ENCODE peak calls at places on chromosomes 13 and 19, in nine cellular contexts. One of them, this sample, is unnamed. For H3K4me1, the result is how much of the 10 kb centered on the place peaks cover.

GRCh38 chr13:113843063-113843654 is 20.7 kb downstream of the GAS6 start:
- DNase-seq in tibial nerve: no peak
- DNase-seq in DND-41: no peak
- DNase-seq in CD8-positive, alpha-beta T cell: no peak
- DNase-seq in lower lobe of right lung: peak
- DNase-seq in IMR-90: no peak
- DNase-seq in K562: no peak
- DNase-seq in left ventricle myocardium inferior: peak
- DNase-seq in CD4-positive, CD25-positive, alpha-beta regulatory T cell: no peak
- DNase-seq in this sample: no peak

GRCh38 chr13:40502236-40502635 is 164.2 kb downstream of the FOXO1 start:
- DNase-seq in tibial nerve: no peak
- DNase-seq in DND-41: no peak
- DNase-seq in CD8-positive, alpha-beta T cell: no peak
- DNase-seq in lower lobe of right lung: no peak
- DNase-seq in IMR-90: no peak
- DNase-seq in K562: no peak
- DNase-seq in left ventricle myocardium inferior: no peak
- DNase-seq in CD4-positive, CD25-positive, alpha-beta regulatory T cell: no peak
- DNase-seq in this sample: no peak

GRCh38 chr19:18437481-18438330 is at the start of gene ISYNA1:
- DNase-seq in tibial nerve: no peak
- DNase-seq in DND-41: no peak
- DNase-seq in CD8-positive, alpha-beta T cell: peak
- DNase-seq in lower lobe of right lung: peak
- DNase-seq in IMR-90: peak
- DNase-seq in K562: peak
- DNase-seq in left ventricle myocardium inferior: peak
- DNase-seq in CD4-positive, CD25-positive, alpha-beta regulatory T cell: peak
- DNase-seq in this sample: peak

GRCh38 chr19:49085868-49086232 is 599 bp downstream of the SNRNP70 start:
- DNase-seq in tibial nerve: no peak
- DNase-seq in DND-41: no peak
- DNase-seq in CD8-positive, alpha-beta T cell: no peak
- DNase-seq in lower lobe of right lung: no peak
- DNase-seq in IMR-90: no peak
- DNase-seq in K562: no peak
- DNase-seq in left ventricle myocardium inferior: no peak
- DNase-seq in CD4-positive, CD25-positive, alpha-beta regulatory T cell: no peak
- DNase-seq in this sample: no peak

GRCh38 chr13:20579193-20579592 is 12.2 kb downstream of the IFT88 start:
- DNase-seq in tibial nerve: no peak
- DNase-seq in DND-41: no peak
- DNase-seq in CD8-positive, alpha-beta T cell: no peak
- DNase-seq in lower lobe of right lung: no peak
- DNase-seq in IMR-90: no peak
- DNase-seq in K562: no peak
- DNase-seq in left ventricle myocardium inferior: no peak
- DNase-seq in CD4-positive, CD25-positive, alpha-beta regulatory T cell: no peak
- DNase-seq in this sample: no peak

GRCh38 chr13:102333320-102334181 is 68.3 kb downstream of the FGF14 start:
- DNase-seq in tibial nerve: no peak
- DNase-seq in DND-41: no peak
- DNase-seq in CD8-positive, alpha-beta T cell: no peak
- DNase-seq in lower lobe of right lung: no peak
- DNase-seq in IMR-90: no peak
- DNase-seq in K562: no peak
- DNase-seq in left ventricle myocardium inferior: no peak
- DNase-seq in CD4-positive, CD25-positive, alpha-beta regulatory T cell: no peak
- DNase-seq in this sample: no peak

GRCh38 chr19:32453736-32454135 is 48.2 kb downstream of the DPY19L3 start:
- DNase-seq in tibial nerve: no peak
- DNase-seq in DND-41: no peak
- DNase-seq in CD8-positive, alpha-beta T cell: no peak
- DNase-seq in lower lobe of right lung: no peak
- DNase-seq in IMR-90: peak
- DNase-seq in K562: no peak
- DNase-seq in left ventricle myocardium inferior: no peak
- DNase-seq in CD4-positive, CD25-positive, alpha-beta regulatory T cell: no peak
- DNase-seq in this sample: peak

GRCh38 chr19:56491399-56491798 is 14.3 kb upstream of the ZNF667 start:
- DNase-seq in tibial nerve: no peak
- DNase-seq in DND-41: no peak
- DNase-seq in CD8-positive, alpha-beta T cell: no peak
- DNase-seq in lower lobe of right lung: no peak
- DNase-seq in IMR-90: peak
- DNase-seq in K562: no peak
- DNase-seq in left ventricle myocardium inferior: no peak
- DNase-seq in CD4-positive, CD25-positive, alpha-beta regulatory T cell: no peak
- DNase-seq in this sample: no peak

GRCh38 chr19:42350417-42350816 is 25.0 kb downstream of the MEGF8 start:
- DNase-seq in tibial nerve: no peak
- DNase-seq in DND-41: no peak
- DNase-seq in CD8-positive, alpha-beta T cell: no peak
- DNase-seq in lower lobe of right lung: no peak
- DNase-seq in IMR-90: no peak
- DNase-seq in K562: no peak
- DNase-seq in left ventricle myocardium inferior: no peak
- DNase-seq in CD4-positive, CD25-positive, alpha-beta regulatory T cell: no peak
- DNase-seq in this sample: no peak

GRCh38 chr19:3135961-3136683 is at the start of gene GNA15:
- DNase-seq in tibial nerve: no peak
- DNase-seq in DND-41: peak
- DNase-seq in CD8-positive, alpha-beta T cell: no peak
- DNase-seq in lower lobe of right lung: peak
- DNase-seq in IMR-90: no peak
- DNase-seq in K562: no peak
- DNase-seq in left ventricle myocardium inferior: no peak
- DNase-seq in CD4-positive, CD25-positive, alpha-beta regulatory T cell: peak
- DNase-seq in this sample: no peak

GRCh38 chr19:2627319-2627829 is 75.1 kb downstream of the GNG7 start:
- DNase-seq in tibial nerve: peak
- DNase-seq in DND-41: peak
- DNase-seq in CD8-positive, alpha-beta T cell: no peak
- DNase-seq in lower lobe of right lung: peak
- DNase-seq in IMR-90: peak
- DNase-seq in K562: no peak
- DNase-seq in left ventricle myocardium inferior: peak
- DNase-seq in CD4-positive, CD25-positive, alpha-beta regulatory T cell: no peak
- DNase-seq in this sample: peak

GRCh38 chr13:59679239-59679638 is 484.5 kb downstream of the DIAPH3 start:
- DNase-seq in tibial nerve: no peak
- DNase-seq in DND-41: no peak
- DNase-seq in CD8-positive, alpha-beta T cell: no peak
- DNase-seq in lower lobe of right lung: no peak
- DNase-seq in IMR-90: no peak
- DNase-seq in K562: no peak
- DNase-seq in left ventricle myocardium inferior: no peak
- DNase-seq in CD4-positive, CD25-positive, alpha-beta regulatory T cell: no peak
- DNase-seq in this sample: no peak
- H3K4me1 ChIP-seq in tibial nerve: under half
- H3K4me1 ChIP-seq in DND-41: under half
- H3K4me1 ChIP-seq in CD8-positive, alpha-beta T cell: under half
- H3K4me1 ChIP-seq in lower lobe of right lung: under half
- H3K4me1 ChIP-seq in IMR-90: under half
- H3K4me1 ChIP-seq in K562: under half
- H3K4me1 ChIP-seq in left ventricle myocardium inferior: under half
- H3K4me1 ChIP-seq in CD4-positive, CD25-positive, alpha-beta regulatory T cell: under half
- H3K4me1 ChIP-seq in this sample: under half

GRCh38 chr13:50075619-50076097 is 60.4 kb downstream of the KCNRG start:
- DNase-seq in tibial nerve: no peak
- DNase-seq in DND-41: no peak
- DNase-seq in CD8-positive, alpha-beta T cell: no peak
- DNase-seq in lower lobe of right lung: no peak
- DNase-seq in IMR-90: no peak
- DNase-seq in K562: no peak
- DNase-seq in left ventricle myocardium inferior: no peak
- DNase-seq in CD4-positive, CD25-positive, alpha-beta regulatory T cell: no peak
- DNase-seq in this sample: peak
- H3K4me1 ChIP-seq in tibial nerve: under half
- H3K4me1 ChIP-seq in DND-41: half or more
- H3K4me1 ChIP-seq in CD8-positive, alpha-beta T cell: under half
- H3K4me1 ChIP-seq in lower lobe of right lung: under half
- H3K4me1 ChIP-seq in IMR-90: under half
- H3K4me1 ChIP-seq in K562: under half
- H3K4me1 ChIP-seq in left ventricle myocardium inferior: half or more
- H3K4me1 ChIP-seq in CD4-positive, CD25-positive, alpha-beta regulatory T cell: half or more
- H3K4me1 ChIP-seq in this sample: under half

GRCh38 chr13:75792526-75793187 is 156.5 kb downstream of the LMO7 start:
- DNase-seq in tibial nerve: no peak
- DNase-seq in DND-41: no peak
- DNase-seq in CD8-positive, alpha-beta T cell: no peak
- DNase-seq in lower lobe of right lung: no peak
- DNase-seq in IMR-90: peak
- DNase-seq in K562: no peak
- DNase-seq in left ventricle myocardium inferior: no peak
- DNase-seq in CD4-positive, CD25-positive, alpha-beta regulatory T cell: no peak
- DNase-seq in this sample: no peak

GRCh38 chr13:75788494-75788991 is 152.4 kb downstream of the LMO7 start:
- DNase-seq in tibial nerve: no peak
- DNase-seq in DND-41: no peak
- DNase-seq in CD8-positive, alpha-beta T cell: no peak
- DNase-seq in lower lobe of right lung: no peak
- DNase-seq in IMR-90: peak
- DNase-seq in K562: no peak
- DNase-seq in left ventricle myocardium inferior: no peak
- DNase-seq in CD4-positive, CD25-positive, alpha-beta regulatory T cell: no peak
- DNase-seq in this sample: peak

GRCh38 chr13:75790198-75790970 is 154.3 kb downstream of the LMO7 start:
- DNase-seq in tibial nerve: no peak
- DNase-seq in DND-41: no peak
- DNase-seq in CD8-positive, alpha-beta T cell: no peak
- DNase-seq in lower lobe of right lung: no peak
- DNase-seq in IMR-90: no peak
- DNase-seq in K562: no peak
- DNase-seq in left ventricle myocardium inferior: no peak
- DNase-seq in CD4-positive, CD25-positive, alpha-beta regulatory T cell: no peak
- DNase-seq in this sample: no peak

GRCh38 chr13:75787249-75787940 is 151.3 kb downstream of the LMO7 start:
- DNase-seq in tibial nerve: no peak
- DNase-seq in DND-41: no peak
- DNase-seq in CD8-positive, alpha-beta T cell: no peak
- DNase-seq in lower lobe of right lung: no peak
- DNase-seq in IMR-90: peak
- DNase-seq in K562: no peak
- DNase-seq in left ventricle myocardium inferior: no peak
- DNase-seq in CD4-positive, CD25-positive, alpha-beta regulatory T cell: no peak
- DNase-seq in this sample: no peak

DNA sequence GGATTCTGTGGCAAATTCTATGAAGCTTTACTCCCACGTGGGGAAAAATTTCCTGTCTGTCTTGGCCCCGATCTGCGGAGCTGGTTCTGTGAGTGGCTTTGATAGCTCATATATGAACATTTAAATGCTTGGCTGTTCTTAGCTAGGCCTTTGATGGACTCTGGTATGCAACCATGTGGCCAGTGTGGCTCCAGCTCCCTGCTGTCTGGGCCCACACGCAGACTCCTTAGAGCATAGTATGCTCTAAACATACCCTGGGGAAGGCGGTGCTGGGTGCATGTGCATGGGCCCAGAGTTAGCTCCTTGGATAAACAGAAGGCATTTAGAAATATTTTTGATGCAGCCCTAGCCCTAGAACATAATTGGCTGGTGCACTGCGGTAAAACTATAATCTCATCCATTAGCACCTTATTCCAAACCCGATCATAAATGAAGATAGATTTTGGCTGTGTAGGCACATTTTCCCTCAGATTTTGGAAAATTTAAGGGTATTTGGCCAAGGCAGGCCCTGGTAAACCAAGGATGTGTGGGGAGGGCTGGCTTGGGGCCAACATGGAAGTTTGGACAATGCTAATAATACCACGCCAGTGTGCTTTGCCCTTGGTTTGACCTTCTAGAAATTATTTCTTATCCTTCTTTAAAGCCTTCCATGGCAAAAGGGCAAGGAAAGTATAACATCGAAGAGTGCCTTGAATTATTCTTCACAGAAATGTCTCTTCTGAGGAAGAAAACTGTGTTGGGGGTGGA is 153.5 kb downstream of the LMO7 start:
- DNase-seq in tibial nerve: no peak
- DNase-seq in DND-41: no peak
- DNase-seq in CD8-positive, alpha-beta T cell: no peak
- DNase-seq in lower lobe of right lung: no peak
- DNase-seq in IMR-90: no peak
- DNase-seq in K562: no peak
- DNase-seq in left ventricle myocardium inferior: no peak
- DNase-seq in CD4-positive, CD25-positive, alpha-beta regulatory T cell: no peak
- DNase-seq in this sample: peak
- H3K4me1 ChIP-seq in tibial nerve: under half
- H3K4me1 ChIP-seq in DND-41: under half
- H3K4me1 ChIP-seq in CD8-positive, alpha-beta T cell: under half
- H3K4me1 ChIP-seq in lower lobe of right lung: under half
- H3K4me1 ChIP-seq in IMR-90: under half
- H3K4me1 ChIP-seq in K562: under half
- H3K4me1 ChIP-seq in left ventricle myocardium inferior: half or more
- H3K4me1 ChIP-seq in CD4-positive, CD25-positive, alpha-beta regulatory T cell: under half
- H3K4me1 ChIP-seq in this sample: under half

GRCh38 chr19:4368128-4368820 is 24.9 kb downstream of the MPND start:
- DNase-seq in tibial nerve: no peak
- DNase-seq in DND-41: no peak
- DNase-seq in CD8-positive, alpha-beta T cell: no peak
- DNase-seq in lower lobe of right lung: peak
- DNase-seq in IMR-90: peak
- DNase-seq in K562: no peak
- DNase-seq in left ventricle myocardium inferior: no peak
- DNase-seq in CD4-positive, CD25-positive, alpha-beta regulatory T cell: no peak
- DNase-seq in this sample: peak

GRCh38 chr19:4367336-4367723 is 24.0 kb downstream of the MPND start:
- DNase-seq in tibial nerve: no peak
- DNase-seq in DND-41: no peak
- DNase-seq in CD8-positive, alpha-beta T cell: no peak
- DNase-seq in lower lobe of right lung: no peak
- DNase-seq in IMR-90: no peak
- DNase-seq in K562: no peak
- DNase-seq in left ventricle myocardium inferior: no peak
- DNase-seq in CD4-positive, CD25-positive, alpha-beta regulatory T cell: no peak
- DNase-seq in this sample: no peak

GRCh38 chr19:4369109-4369887 is 25.9 kb downstream of the MPND start:
- DNase-seq in tibial nerve: peak
- DNase-seq in DND-41: peak
- DNase-seq in CD8-positive, alpha-beta T cell: peak
- DNase-seq in lower lobe of right lung: peak
- DNase-seq in IMR-90: no peak
- DNase-seq in K562: no peak
- DNase-seq in left ventricle myocardium inferior: peak
- DNase-seq in CD4-positive, CD25-positive, alpha-beta regulatory T cell: peak
- DNase-seq in this sample: no peak

GRCh38 chr19:4366666-4367335 is 23.4 kb downstream of the MPND start:
- DNase-seq in tibial nerve: no peak
- DNase-seq in DND-41: no peak
- DNase-seq in CD8-positive, alpha-beta T cell: no peak
- DNase-seq in lower lobe of right lung: no peak
- DNase-seq in IMR-90: no peak
- DNase-seq in K562: no peak
- DNase-seq in left ventricle myocardium inferior: no peak
- DNase-seq in CD4-positive, CD25-positive, alpha-beta regulatory T cell: no peak
- DNase-seq in this sample: no peak

GRCh38 chr19:4367781-4368127 is 24.4 kb downstream of the MPND start:
- DNase-seq in tibial nerve: no peak
- DNase-seq in DND-41: no peak
- DNase-seq in CD8-positive, alpha-beta T cell: no peak
- DNase-seq in lower lobe of right lung: peak
- DNase-seq in IMR-90: no peak
- DNase-seq in K562: no peak
- DNase-seq in left ventricle myocardium inferior: no peak
- DNase-seq in CD4-positive, CD25-positive, alpha-beta regulatory T cell: no peak
- DNase-seq in this sample: no peak
- H3K4me1 ChIP-seq in tibial nerve: half or more
- H3K4me1 ChIP-seq in DND-41: under half
- H3K4me1 ChIP-seq in CD8-positive, alpha-beta T cell: under half
- H3K4me1 ChIP-seq in lower lobe of right lung: half or more
- H3K4me1 ChIP-seq in IMR-90: under half
- H3K4me1 ChIP-seq in K562: half or more
- H3K4me1 ChIP-seq in left ventricle myocardium inferior: half or more
- H3K4me1 ChIP-seq in CD4-positive, CD25-positive, alpha-beta regulatory T cell: under half
- H3K4me1 ChIP-seq in this sample: under half